ENCODE peak calls at places on chromosomes 5 and 9, in seven cellular contexts. W is fibroblast of lung, D is right lobe of liver, K is HCT116, P is neural progenitor cell, I is A549, Z is heart left ventricle. X is an unnamed sample. For H3K9me3, the result is how much of the 10 kb centered on the place peaks cover.

GRCh38 chr5:13359326-13359725 is 585.2 kb downstream of the DNAH5 start:
- DNase-seq in W (peak), D (no peak), K (no peak), P (no peak), I (no peak), Z (no peak), X (no peak)

GRCh38 chr9:347667-348292 is 133.1 kb downstream of the DOCK8 start:
- DNase-seq in W (peak), D (no peak), K (peak), P (peak), I (peak), Z (no peak), X (no peak)

GRCh38 chr9:110207071-110207923 is 662 bp downstream of the C9orf152 start:
- DNase-seq in W (no peak), D (peak), K (no peak), P (no peak), I (no peak), Z (no peak), X (no peak)

GRCh38 chr5:43601454-43602260 is 1.3 kb upstream of the NNT start:
- DNase-seq in W (peak), D (no peak), K (no peak), P (no peak), I (no peak), Z (no peak), X (no peak)

GRCh38 chr5:68368686-68369359 is 153.3 kb downstream of the PIK3R1 start:
- DNase-seq in W (peak), D (no peak), K (no peak), P (no peak), I (no peak), Z (no peak), X (no peak)

GRCh38 chr9:120579139-120579749 is 723 bp downstream of the CDK5RAP2 start:
- DNase-seq in W (no peak), D (no peak), K (no peak), P (peak), I (peak), Z (no peak), X (peak)

GRCh38 chr5:139271201-139272027 is 22.1 kb upstream of the MATR3 start:
- DNase-seq in W (peak), D (no peak), K (no peak), P (no peak), I (peak), Z (no peak), X (no peak)

GRCh38 chr9:121652037-121652837 is 803 bp downstream of the DAB2IP start:
- DNase-seq in W (peak), D (no peak), K (no peak), P (peak), I (no peak), Z (peak), X (no peak)

GRCh38 chr5:72596956-72597355 is 89.7 kb upstream of the ZNF366 start:
- DNase-seq in W (no peak), D (no peak), K (no peak), P (no peak), I (no peak), Z (no peak), X (no peak)

GRCh38 chr9:8053501-8053900 is 253.9 kb upstream of the DMAC1 start:
- DNase-seq in W (no peak), D (no peak), K (no peak), P (no peak), I (no peak), Z (no peak), X (no peak)

GRCh38 chr9:116087751-116088194 is 65.8 kb upstream of the PAPPA start:
- DNase-seq in W (peak), D (no peak), K (no peak), P (no peak), I (peak), Z (no peak), X (peak)

GRCh38 chr9:109014267-109015025 is 1.1 kb upstream of the CTNNAL1 start:
- DNase-seq in W (peak), D (no peak), K (no peak), P (peak), I (peak), Z (no peak), X (no peak)

GRCh38 chr9:129776938-129777768 is 24.3 kb upstream of the PTGES start:
- DNase-seq in W (peak), D (peak), K (peak), P (peak), I (peak), Z (peak), X (peak)
- H3K27ac ChIP-seq in W (peak), D (peak), K (peak), P (no peak), I (peak), Z (peak), X (peak)

GRCh38 chr5:141419074-141419880 is 1.6 kb upstream of the PCDHGA11 start:
- DNase-seq in W (no peak), D (peak), K (no peak), P (no peak), I (no peak), Z (no peak), X (no peak)

GRCh38 chr5:141421489-141421855 is 621 bp downstream of the PCDHGA11 start:
- DNase-seq in W (no peak), D (no peak), K (no peak), P (no peak), I (no peak), Z (no peak), X (no peak)

GRCh38 chr5:141422742-141423291 is 2.0 kb downstream of the PCDHGA11 start:
- DNase-seq in W (no peak), D (no peak), K (no peak), P (no peak), I (no peak), Z (no peak), X (no peak)

GRCh38 chr5:141420855-141421488 is at the start of gene PCDHGA11:
- DNase-seq in W (peak), D (peak), K (peak), P (peak), I (peak), Z (peak), X (peak)
- H3K9me3 ChIP-seq in W (under half), D (under half), K (under half), P (half or more), I (half or more), Z (under half), X (under half)

GRCh38 chr9:133734600-133735414 is 3.3 kb downstream of the SARDH start:
- DNase-seq in W (no peak), D (peak), K (no peak), P (peak), I (no peak), Z (no peak), X (no peak)
- TF ChIP-seq CTCF in W (no peak), D (no peak), K (no peak), P (no peak), I (no peak), Z (no peak), X (no peak)

DNA sequence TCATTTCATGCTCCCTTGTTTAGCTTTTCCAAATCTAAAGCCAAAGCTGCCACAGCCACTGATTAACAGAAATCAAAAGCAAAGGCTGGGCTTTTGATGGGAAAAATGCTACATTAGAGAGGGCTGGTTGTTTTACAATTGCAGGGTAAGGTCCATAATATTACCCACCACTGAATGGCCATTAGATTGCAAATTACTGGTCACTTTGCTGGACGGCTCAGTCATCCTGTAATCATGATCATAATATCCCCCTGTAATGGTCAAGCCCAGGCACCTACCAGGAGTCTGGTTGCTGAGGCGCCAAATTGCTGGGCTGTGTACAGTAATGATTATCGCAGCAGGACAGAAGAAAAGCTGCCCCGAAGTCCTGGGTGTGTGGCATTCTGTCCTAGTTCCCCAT is 286.5 kb downstream of the ZSWIM6 start:
- DNase-seq in W (no peak), D (no peak), K (no peak), P (no peak), I (no peak), Z (no peak), X (no peak)
- H3K27ac ChIP-seq in W (no peak), D (no peak), K (no peak), P (no peak), I (peak), Z (no peak), X (no peak)